ENCODE peak calls at places on chromosomes 5 and 9, in six cellular contexts. D is hepatocyte, Z is MM.1S, W is GM23248, E is HCT116, X is OCI-LY7. B is an unnamed sample.

GRCh38 chr5:75662080-75662479 is 50.8 kb downstream of the ANKDD1B start:
- DNase-seq in D (no peak), Z (no peak), W (no peak), E (no peak), X (no peak), B (no peak)

GRCh38 chr5:38528162-38528703 is 28.2 kb downstream of the LIFR start:
- DNase-seq in D (no peak), Z (no peak), W (no peak), E (no peak), X (no peak), B (no peak)

GRCh38 chr9:78563269-78563668 is 266.3 kb downstream of the PSAT1 start:
- DNase-seq in D (no peak), Z (no peak), W (no peak), E (no peak), X (no peak), B (no peak)

GRCh38 chr9:111945216-111945615 is 48.6 kb downstream of the UGCG start:
- DNase-seq in D (no peak), Z (peak; percentile 65), W (peak; percentile 69), E (no peak), X (no peak), B (no peak)

GRCh38 chr9:17760250-17760649 is 181.4 kb downstream of the SH3GL2 start:
- DNase-seq in D (no peak), Z (no peak), W (no peak), E (no peak), X (no peak), B (no peak)

GRCh38 chr5:1341863-1342262 is 3.0 kb downstream of the CLPTM1L start:
- DNase-seq in D (no peak), Z (peak; percentile 97), W (no peak), E (no peak), X (peak; percentile 91), B (no peak)

GRCh38 chr9:7104625-7105024 is 346.9 kb downstream of the KDM4C start:
- DNase-seq in D (no peak), Z (no peak), W (no peak), E (no peak), X (no peak), B (no peak)

GRCh38 chr9:121267689-121268597 is at the start of gene GSN:
- DNase-seq in D (peak; percentile 92), Z (peak; percentile 49), W (peak; percentile 87), E (no peak), X (peak; percentile 11), B (peak; percentile 50)

GRCh38 chr9:17725399-17726010 is 146.6 kb downstream of the SH3GL2 start:
- DNase-seq in D (no peak), Z (no peak), W (no peak), E (no peak), X (no peak), B (peak; percentile 4)

GRCh38 chr5:153275697-153276096 is 214.8 kb upstream of the GRIA1 start:
- DNase-seq in D (no peak), Z (no peak), W (no peak), E (no peak), X (no peak), B (no peak)

GRCh38 chr9:27817747-27818146 is 244.5 kb upstream of the C9orf72 start:
- DNase-seq in D (no peak), Z (no peak), W (peak; percentile 0), E (no peak), X (no peak), B (no peak)

GRCh38 chr5:26482817-26483375 is 555.5 kb downstream of the CDH9 start:
- DNase-seq in D (peak; percentile 65), Z (peak; percentile 78), W (peak; percentile 30), E (peak; percentile 4), X (peak; percentile 24), B (peak; percentile 71)

GRCh38 chr5:31477971-31478370 is 53.9 kb downstream of the DROSHA start:
- DNase-seq in D (no peak), Z (no peak), W (no peak), E (no peak), X (no peak), B (no peak)

GRCh38 chr9:95494022-95494415 is 22.8 kb downstream of the PTCH1 start:
- DNase-seq in D (no peak), Z (peak; percentile 87), W (no peak), E (no peak), X (peak; percentile 86), B (peak; percentile 66)

GRCh38 chr5:98557921-98558320 is 215.5 kb upstream of the RGMB start:
- DNase-seq in D (no peak), Z (no peak), W (no peak), E (no peak), X (no peak), B (peak; percentile 69)

GRCh38 chr5:133523013-133523658 is 89.2 kb downstream of the FSTL4 start:
- DNase-seq in D (no peak), Z (no peak), W (no peak), E (no peak), X (no peak), B (no peak)

GRCh38 chr5:128172102-128172501 is 88.5 kb downstream of the SLC12A2 start:
- DNase-seq in D (no peak), Z (no peak), W (no peak), E (no peak), X (no peak), B (no peak)

GRCh38 chr5:38598994-38599611 is 42.7 kb upstream of the LIFR start:
- DNase-seq in D (peak; percentile 34), Z (no peak), W (peak; percentile 86), E (peak; percentile 42), X (no peak), B (peak; percentile 92)

GRCh38 chr5:58016329-58016728 is 443.6 kb downstream of the PLK2 start:
- DNase-seq in D (peak; percentile 21), Z (no peak), W (peak; percentile 46), E (no peak), X (no peak), B (no peak)

GRCh38 chr5:18487928-18488480 is 853.7 kb downstream of the TAF11L14 start:
- DNase-seq in D (no peak), Z (no peak), W (no peak), E (no peak), X (no peak), B (no peak)

GRCh38 chr5:141506381-141507155 is 17.7 kb downstream of the PCDHGC5 start:
- DNase-seq in D (no peak), Z (peak; percentile 30), W (no peak), E (no peak), X (peak; percentile 55), B (no peak)
- H2AFZ ChIP-seq in D (no peak overlapping the region), Z (no peak overlapping the region), W (no peak overlapping the region), E (no peak overlapping the region), X (no peak overlapping the region), B (no peak overlapping the region)

DNA sequence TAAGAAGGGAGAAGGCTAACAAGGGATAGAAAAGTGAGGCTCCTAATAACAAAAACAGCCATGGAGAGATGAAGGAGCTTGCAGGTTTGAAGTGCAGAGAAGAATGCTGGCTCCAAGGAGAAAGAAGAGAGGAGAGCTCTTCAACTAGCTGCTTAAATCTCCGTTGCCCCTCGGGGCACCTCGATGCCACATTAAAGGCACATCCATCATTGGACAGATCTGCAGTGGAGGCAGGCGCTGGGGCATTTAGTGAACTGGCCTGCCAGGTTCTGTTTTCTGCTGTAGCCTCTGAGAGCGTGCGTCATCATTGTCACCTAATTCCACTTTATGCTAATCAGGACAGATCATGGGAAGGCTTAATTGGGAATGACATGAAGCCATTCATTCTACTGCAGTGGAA is 1426.2 kb upstream of the WWC1 start:
- DNase-seq in D (no peak), Z (no peak), W (no peak), E (no peak), X (no peak), B (no peak)
- H3K9me3 ChIP-seq in D (no peaks in the 10 kb centered on the region), Z (no peaks in the 10 kb centered on the region), W (no peaks in the 10 kb centered on the region), E (peaks cover 6% of the 10 kb centered on the region), X (no peaks in the 10 kb centered on the region), B (no peaks in the 10 kb centered on the region)

GRCh38 chr5:179357036-179357435 is 11.8 kb upstream of the ADAMTS2 start:
- DNase-seq in D (no peak), Z (no peak), W (no peak), E (no peak), X (no peak), B (no peak)
- TF ChIP-seq EZH2phosphoT487 in D (no peak), Z (no peak), W (no peak), E (no peak), X (no peak), B (no peak)

DNA sequence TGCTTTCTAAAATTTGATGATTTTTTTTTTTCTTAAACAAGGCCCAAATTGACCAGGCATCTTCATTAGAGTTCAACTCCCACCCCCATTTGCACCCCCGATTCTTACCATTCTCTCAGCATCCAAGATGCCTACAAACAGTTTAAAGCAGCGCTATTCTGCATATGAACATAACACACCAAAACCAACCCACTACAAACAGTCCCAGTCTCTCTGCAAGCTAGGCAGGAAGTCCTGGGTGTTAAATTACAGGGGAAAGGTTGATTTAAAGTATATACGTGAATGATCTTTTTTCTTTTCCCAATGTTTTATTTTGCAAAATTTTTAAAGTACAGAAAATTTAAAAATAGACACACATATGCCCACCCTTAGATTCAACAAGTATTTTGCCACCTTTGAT is 127.0 kb downstream of the ADAMTS12 start:
- DNase-seq in D (no peak), Z (no peak), W (no peak), E (no peak), X (no peak), B (no peak)
- H2AFZ ChIP-seq in D (no peak overlapping the region), Z (no peak overlapping the region), W (no peak overlapping the region), E (no peak overlapping the region), X (no peak overlapping the region), B (no peak overlapping the region)

DNA sequence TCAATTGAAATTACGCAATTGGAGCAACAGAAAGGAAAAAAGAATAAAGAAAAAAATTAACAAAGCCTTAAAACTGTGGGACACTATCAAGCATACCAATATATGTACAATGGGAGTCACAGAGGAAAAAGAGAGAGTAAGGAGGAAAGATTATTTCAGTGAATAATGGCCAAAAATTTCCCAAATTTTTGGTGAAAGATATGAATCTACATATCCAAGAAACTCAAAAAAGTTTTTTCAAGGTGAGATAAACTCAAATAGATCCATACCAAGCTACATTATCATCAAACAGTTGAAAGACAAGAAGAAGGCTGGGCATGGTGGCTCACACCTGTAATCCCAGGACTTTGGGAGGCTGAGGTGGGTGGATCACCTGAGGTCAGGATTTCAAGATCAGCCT is 8.8 kb upstream of the BRD3 start:
- DNase-seq in D (no peak), Z (no peak), W (no peak), E (no peak), X (no peak), B (no peak)
- H3K9me3 ChIP-seq in D (no peaks in the 10 kb centered on the region), Z (no peaks in the 10 kb centered on the region), W (no peaks in the 10 kb centered on the region), E (peaks cover 7% of the 10 kb centered on the region), X (peaks cover 5% of the 10 kb centered on the region), B (no peaks in the 10 kb centered on the region)

DNA sequence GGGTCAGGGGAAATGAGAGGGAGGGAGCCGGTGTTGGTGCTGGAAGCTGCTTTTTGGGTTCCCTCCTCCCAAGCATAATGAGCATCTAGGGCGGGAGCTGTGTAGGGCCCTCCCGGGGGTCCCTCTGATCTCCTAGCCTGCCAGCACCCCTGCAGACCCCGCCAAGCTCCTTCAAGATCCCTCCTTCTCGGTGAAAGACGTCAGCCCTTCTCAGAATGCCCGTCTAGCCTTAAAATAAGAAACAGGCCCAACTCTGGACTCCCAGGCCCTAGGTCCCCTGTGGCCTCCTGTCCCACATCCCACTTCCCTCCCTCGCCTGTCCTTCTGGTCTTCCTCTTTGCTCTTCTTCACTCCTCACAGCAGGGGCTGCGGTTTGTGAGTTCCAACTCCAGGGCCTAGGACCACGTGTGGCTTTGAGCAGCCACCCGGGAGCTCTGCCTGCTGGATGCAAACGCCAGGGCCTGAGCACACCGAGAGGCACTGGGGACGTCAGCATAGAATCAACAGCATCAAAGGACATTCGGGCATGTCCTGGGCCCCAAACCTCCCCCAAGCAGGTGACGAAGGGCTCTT is 8.8 kb upstream of the SCGB3A1 start:
- DNase-seq in D (no peak), Z (no peak), W (no peak), E (no peak), X (no peak), B (no peak)
- TF ChIP-seq EZH2phosphoT487 in D (no peak), Z (no peak), W (no peak), E (no peak), X (no peak), B (no peak)